ENCODE peak calls at places on chromosomes 12 and 14, in seven cellular contexts. N, H, J, U, M, W and D are unnamed samples.

GRCh38 chr12:110937104-110937641 is 16.8 kb upstream of the MYL2 start:
- DNase-seq in N (peak), H (peak), J (peak), U (peak), M (peak), W (no peak), D (peak)

GRCh38 chr12:25194722-25195055 is 271 bp downstream of the DNAI7 start:
- DNase-seq in N (no peak), H (no peak), J (no peak), U (no peak), M (no peak), W (no peak), D (no peak)

GRCh38 chr14:75941030-75941429 is 40.8 kb downstream of the TGFB3 start:
- DNase-seq in N (no peak), H (no peak), J (no peak), U (no peak), M (no peak), W (no peak), D (no peak)

GRCh38 chr12:106585862-106586534 is 3.2 kb downstream of the RFX4 start:
- DNase-seq in N (no peak), H (peak), J (no peak), U (no peak), M (no peak), W (no peak), D (no peak)

GRCh38 chr12:130338794-130339601 is 1.3 kb downstream of the PIWIL1 start:
- DNase-seq in N (no peak), H (peak), J (no peak), U (no peak), M (no peak), W (no peak), D (no peak)

GRCh38 chr12:59742831-59743230 is 147.0 kb downstream of the SLC16A7 start:
- DNase-seq in N (no peak), H (no peak), J (no peak), U (no peak), M (no peak), W (no peak), D (no peak)

GRCh38 chr14:21498540-21499526 is 12.3 kb downstream of the METTL3 start:
- DNase-seq in N (no peak), H (peak), J (peak), U (peak), M (peak), W (no peak), D (peak)

GRCh38 chr12:113232787-113233585 is 11.7 kb downstream of the TPCN1 start:
- DNase-seq in N (no peak), H (no peak), J (no peak), U (no peak), M (no peak), W (peak), D (no peak)

GRCh38 chr14:56378474-56378873 is 201.1 kb upstream of the TMEM260 start:
- DNase-seq in N (no peak), H (no peak), J (no peak), U (no peak), M (no peak), W (no peak), D (no peak)

GRCh38 chr12:50112456-50113218 is 601 bp downstream of the COX14 start:
- DNase-seq in N (peak), H (peak), J (no peak), U (peak), M (peak), W (no peak), D (no peak)

GRCh38 chr12:49907352-49907751 is 3.7 kb upstream of the FAIM2 start:
- DNase-seq in N (no peak), H (no peak), J (no peak), U (no peak), M (no peak), W (no peak), D (no peak)

GRCh38 chr14:69674546-69675245 is 63.3 kb downstream of the SUSD6 start:
- DNase-seq in N (no peak), H (no peak), J (no peak), U (no peak), M (no peak), W (no peak), D (no peak)
- TF ChIP-seq JUND in N (no peak), H (no peak), J (no peak), U (no peak), M (no peak), W (no peak), D (no peak)

GRCh38 chr12:15752780-15753179 is 36.4 kb downstream of the EPS8 start:
- DNase-seq in N (no peak), H (no peak), J (no peak), U (no peak), M (no peak), W (no peak), D (no peak)
- TF ChIP-seq JUND in N (no peak), H (no peak), J (no peak), U (no peak), M (no peak), W (no peak), D (no peak)

DNA sequence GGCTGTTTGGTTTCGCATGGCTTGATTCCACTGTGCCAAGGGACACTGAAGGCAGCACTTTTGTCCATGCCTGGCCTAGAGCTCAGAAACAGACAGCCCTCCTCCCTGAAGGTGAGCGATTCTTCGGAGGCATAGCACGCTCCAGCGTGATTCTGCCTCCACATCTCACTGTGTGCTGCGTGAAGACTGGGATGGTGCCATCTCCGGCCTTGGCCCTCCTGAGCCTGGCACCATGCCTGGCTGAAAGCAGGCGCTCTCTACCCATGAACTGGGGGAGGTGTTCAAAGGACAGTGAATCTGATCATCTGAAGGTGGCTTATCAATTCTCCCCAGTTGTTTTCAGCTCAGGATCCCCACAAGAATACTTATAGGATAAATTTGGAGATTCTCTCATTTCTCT is 187.4 kb downstream of the TTC7B start:
- DNase-seq in N (no peak), H (no peak), J (no peak), U (no peak), M (no peak), W (no peak), D (no peak)
- TF ChIP-seq JUND in N (no peak), H (no peak), J (no peak), U (no peak), M (no peak), W (no peak), D (no peak)

GRCh38 chr14:90808759-90809529 is 7.3 kb downstream of the TTC7B start:
- DNase-seq in N (no peak), H (no peak), J (no peak), U (no peak), M (peak), W (no peak), D (no peak)
- TF ChIP-seq JUND in N (no peak), H (no peak), J (no peak), U (no peak), M (no peak), W (no peak), D (no peak)

GRCh38 chr14:100586520-100587247 is 533 bp downstream of the BEGAIN start:
- DNase-seq in N (no peak), H (peak), J (peak), U (no peak), M (peak), W (no peak), D (peak)
- TF ChIP-seq JUND in N (no peak), H (no peak), J (no peak), U (no peak), M (no peak), W (no peak), D (no peak)

GRCh38 chr14:50531595-50532501 is 521 bp downstream of the MAP4K5 start:
- DNase-seq in N (peak), H (peak), J (no peak), U (no peak), M (peak), W (no peak), D (peak)
- TF ChIP-seq JUND in N (no peak), H (no peak), J (no peak), U (no peak), M (no peak), W (no peak), D (no peak)

GRCh38 chr12:54038260-54038759 is 5.5 kb downstream of the HOXC5 start:
- DNase-seq in N (no peak), H (no peak), J (no peak), U (no peak), M (no peak), W (no peak), D (no peak)
- TF ChIP-seq JUND in N (no peak), H (no peak), J (no peak), U (no peak), M (no peak), W (no peak), D (no peak)